ENCODE peak calls at places on chromosomes 12 and 14, in nine cellular contexts. P, K, A, L, G, Q, Z, O and C are unnamed samples.

GRCh38 chr14:68819260-68819691 is 26.4 kb upstream of the ZFP36L1 start:
- DNase-seq in P (no peak), K (peak), A (no peak), L (peak), G (peak), Q (no peak), Z (no peak), O (no peak), C (no peak)

GRCh38 chr12:79358716-79359341 is 331.9 kb downstream of the PAWR start:
- DNase-seq in P (no peak), K (no peak), A (no peak), L (no peak), G (no peak), Q (no peak), Z (no peak), O (no peak), C (no peak)

GRCh38 chr14:30005114-30005698 is 77.6 kb upstream of the PRKD1 start:
- DNase-seq in P (peak), K (peak), A (no peak), L (peak), G (no peak), Q (peak), Z (peak), O (no peak), C (peak)

GRCh38 chr14:31080060-31080459 is 53.9 kb upstream of the STRN3 start:
- DNase-seq in P (no peak), K (no peak), A (no peak), L (peak), G (no peak), Q (no peak), Z (no peak), O (no peak), C (no peak)

GRCh38 chr12:106297681-106298080 is 4.9 kb upstream of the TCP11L2 start:
- DNase-seq in P (no peak), K (no peak), A (no peak), L (no peak), G (no peak), Q (peak), Z (no peak), O (no peak), C (no peak)

GRCh38 chr12:93080994-93081809 is 152.1 kb upstream of the EEA1 start:
- DNase-seq in P (no peak), K (no peak), A (no peak), L (no peak), G (no peak), Q (no peak), Z (no peak), O (no peak), C (no peak)

GRCh38 chr12:64056741-64057140 is 165.4 kb downstream of the KICS2 start:
- DNase-seq in P (no peak), K (no peak), A (no peak), L (no peak), G (no peak), Q (no peak), Z (no peak), O (no peak), C (no peak)

GRCh38 chr12:48157889-48158370 is 615 bp upstream of the ASB8 start:
- DNase-seq in P (no peak), K (no peak), A (no peak), L (no peak), G (no peak), Q (no peak), Z (no peak), O (no peak), C (no peak)

GRCh38 chr12:131007031-131007793 is 53.5 kb downstream of the ADGRD1 start:
- DNase-seq in P (no peak), K (no peak), A (no peak), L (no peak), G (no peak), Q (no peak), Z (no peak), O (no peak), C (no peak)

GRCh38 chr12:26493656-26494055 is 298.3 kb downstream of the SSPN start:
- DNase-seq in P (no peak), K (no peak), A (no peak), L (no peak), G (no peak), Q (no peak), Z (no peak), O (no peak), C (no peak)

GRCh38 chr14:37615582-37616289 is 20.3 kb downstream of the TTC6 start:
- DNase-seq in P (no peak), K (no peak), A (no peak), L (no peak), G (no peak), Q (no peak), Z (no peak), O (no peak), C (no peak)

GRCh38 chr12:56723889-56724659 is 1.0 kb downstream of the NACA start:
- DNase-seq in P (no peak), K (peak), A (no peak), L (peak), G (no peak), Q (peak), Z (no peak), O (peak), C (peak)

GRCh38 chr12:21710944-21711343 is 53.3 kb upstream of the LDHB start:
- DNase-seq in P (no peak), K (no peak), A (no peak), L (peak), G (no peak), Q (no peak), Z (no peak), O (no peak), C (no peak)

GRCh38 chr14:79018846-79019245 is 848.7 kb downstream of the NRXN3 start:
- DNase-seq in P (no peak), K (peak), A (no peak), L (no peak), G (no peak), Q (no peak), Z (no peak), O (no peak), C (peak)

GRCh38 chr12:39145175-39145999 is 240.0 kb upstream of the CPNE8 start:
- DNase-seq in P (no peak), K (peak), A (no peak), L (no peak), G (peak), Q (no peak), Z (peak), O (no peak), C (peak)

GRCh38 chr12:88658009-88658408 is 77.7 kb upstream of the KITLG start:
- DNase-seq in P (no peak), K (peak), A (no peak), L (no peak), G (no peak), Q (no peak), Z (no peak), O (no peak), C (peak)

GRCh38 chr12:74980510-74980909 is 229.1 kb downstream of the KCNC2 start:
- DNase-seq in P (no peak), K (no peak), A (no peak), L (no peak), G (no peak), Q (no peak), Z (no peak), O (no peak), C (no peak)

GRCh38 chr12:132026061-132026795 is 76.5 kb downstream of the EP400 start:
- DNase-seq in P (no peak), K (no peak), A (no peak), L (no peak), G (no peak), Q (no peak), Z (no peak), O (no peak), C (no peak)

GRCh38 chr12:118964988-118965387 is 16.4 kb upstream of the SRRM4 start:
- DNase-seq in P (peak), K (no peak), A (no peak), L (no peak), G (no peak), Q (no peak), Z (no peak), O (no peak), C (no peak)

GRCh38 chr14:99191663-99192621 is 80.1 kb downstream of the BCL11B start:
- DNase-seq in P (peak), K (peak), A (peak), L (peak), G (peak), Q (peak), Z (no peak), O (no peak), C (no peak)

GRCh38 chr14:104290058-104290667 is 151.8 kb downstream of the KIF26A start:
- DNase-seq in P (no peak), K (no peak), A (no peak), L (no peak), G (peak), Q (no peak), Z (no peak), O (peak), C (no peak)

GRCh38 chr14:94322648-94323570 is at the start of gene SERPINA6:
- DNase-seq in P (no peak), K (peak), A (no peak), L (no peak), G (no peak), Q (no peak), Z (no peak), O (no peak), C (peak)

GRCh38 chr14:101808020-101808641 is 46.6 kb downstream of the PPP2R5C start:
- DNase-seq in P (no peak), K (no peak), A (no peak), L (no peak), G (no peak), Q (peak), Z (no peak), O (no peak), C (no peak)

GRCh38 chr12:128729628-128730121 is 94.1 kb downstream of the SLC15A4 start:
- DNase-seq in P (peak), K (no peak), A (no peak), L (peak), G (no peak), Q (no peak), Z (no peak), O (peak), C (no peak)

GRCh38 chr14:104078031-104078455 is 7.5 kb upstream of the ASPG start:
- DNase-seq in P (peak), K (peak), A (peak), L (peak), G (peak), Q (peak), Z (peak), O (peak), C (peak)

GRCh38 chr12:21239866-21240265 is 94.9 kb downstream of the SLCO1A2 start:
- DNase-seq in P (no peak), K (no peak), A (no peak), L (no peak), G (no peak), Q (no peak), Z (no peak), O (no peak), C (peak)

GRCh38 chr14:105682956-105683570 is 156.7 kb downstream of the TMEM121 start:
- DNase-seq in P (no peak), K (no peak), A (no peak), L (no peak), G (no peak), Q (no peak), Z (no peak), O (peak), C (no peak)

GRCh38 chr12:90823859-90824258 is 131.1 kb downstream of the CCER1 start:
- DNase-seq in P (no peak), K (no peak), A (no peak), L (no peak), G (no peak), Q (no peak), Z (no peak), O (no peak), C (no peak)

GRCh38 chr12:12016284-12017100 is 54.2 kb upstream of the BCL2L14 start:
- DNase-seq in P (no peak), K (no peak), A (no peak), L (no peak), G (peak), Q (no peak), Z (no peak), O (peak), C (peak)

GRCh38 chr14:92122351-92122677 is 545 bp downstream of the CPSF2 start:
- DNase-seq in P (peak), K (peak), A (no peak), L (peak), G (no peak), Q (peak), Z (no peak), O (no peak), C (peak)